ENCODE peak calls at places on chromosomes 13 and 19, in ten cellular contexts. L is coronary artery; Y is GM12865; D is psoas muscle; E is AG10803; W is fibroblast of the aortic adventitia; C is CD8-positive, alpha-beta T cell; P is body of pancreas; R is HFF-Myc; M is A549. S is an unnamed sample.

GRCh38 chr19:33777351-33777750 is 19.3 kb upstream of the KCTD15 start:
- DNase-seq in P (no peak), D (no peak), E (no peak), C (no peak), Y (no peak), M (no peak), R (no peak), L (no peak), W (no peak), S (no peak)

GRCh38 chr19:5434351-5434917 is 20.8 kb upstream of the ZNRF4 start:
- DNase-seq in Y (no peak), E (no peak), C (no peak), M (no peak), W (peak), L (no peak), P (no peak), R (no peak), D (no peak), S (no peak)

GRCh38 chr13:103758222-103758621 is 692.0 kb upstream of the SLC10A2 start:
- DNase-seq in L (no peak), Y (no peak), R (no peak), E (no peak), P (no peak), C (no peak), W (no peak), D (no peak), M (no peak), S (no peak)

GRCh38 chr19:49875801-49876421 is 1.2 kb downstream of the AKT1S1 start:
- DNase-seq in D (peak), E (peak), C (peak), P (no peak), W (peak), Y (peak), R (no peak), L (no peak), M (no peak), S (no peak)

GRCh38 chr13:22517544-22517943 is 663.2 kb upstream of the SGCG start:
- DNase-seq in D (no peak), E (no peak), W (no peak), Y (no peak), R (no peak), M (no peak), L (no peak), C (no peak), P (no peak), S (no peak)

GRCh38 chr13:30119476-30119875 is 187.9 kb downstream of the KATNAL1 start:
- DNase-seq in Y (peak), D (no peak), C (peak), R (peak), P (no peak), E (peak), M (no peak), W (peak), L (no peak), S (peak)

GRCh38 chr13:101746513-101746912 is 294.0 kb downstream of the ITGBL1 start:
- DNase-seq in W (no peak), L (no peak), P (no peak), R (no peak), E (no peak), Y (no peak), D (no peak), M (no peak), C (no peak), S (no peak)

GRCh38 chr19:34232566-34233481 is 21.5 kb upstream of the GARRE1 start:
- DNase-seq in R (peak), D (peak), Y (peak), L (no peak), C (no peak), P (peak), M (peak), E (peak), W (peak), S (peak)

GRCh38 chr19:29510701-29511265 is 15.0 kb upstream of the VSTM2B start:
- DNase-seq in M (no peak), R (no peak), D (no peak), E (no peak), Y (no peak), P (no peak), W (no peak), L (no peak), C (no peak), S (no peak)

GRCh38 chr19:8494158-8494557 is 8.3 kb downstream of the PRAM1 start:
- DNase-seq in W (no peak), Y (no peak), P (no peak), E (no peak), D (no peak), C (no peak), M (no peak), L (no peak), R (no peak), S (no peak)

GRCh38 chr13:23701646-23702045 is 131.4 kb downstream of the TNFRSF19 start:
- DNase-seq in M (no peak), C (no peak), E (peak), D (peak), P (peak), W (peak), L (peak), R (no peak), Y (no peak), S (peak)

DNA sequence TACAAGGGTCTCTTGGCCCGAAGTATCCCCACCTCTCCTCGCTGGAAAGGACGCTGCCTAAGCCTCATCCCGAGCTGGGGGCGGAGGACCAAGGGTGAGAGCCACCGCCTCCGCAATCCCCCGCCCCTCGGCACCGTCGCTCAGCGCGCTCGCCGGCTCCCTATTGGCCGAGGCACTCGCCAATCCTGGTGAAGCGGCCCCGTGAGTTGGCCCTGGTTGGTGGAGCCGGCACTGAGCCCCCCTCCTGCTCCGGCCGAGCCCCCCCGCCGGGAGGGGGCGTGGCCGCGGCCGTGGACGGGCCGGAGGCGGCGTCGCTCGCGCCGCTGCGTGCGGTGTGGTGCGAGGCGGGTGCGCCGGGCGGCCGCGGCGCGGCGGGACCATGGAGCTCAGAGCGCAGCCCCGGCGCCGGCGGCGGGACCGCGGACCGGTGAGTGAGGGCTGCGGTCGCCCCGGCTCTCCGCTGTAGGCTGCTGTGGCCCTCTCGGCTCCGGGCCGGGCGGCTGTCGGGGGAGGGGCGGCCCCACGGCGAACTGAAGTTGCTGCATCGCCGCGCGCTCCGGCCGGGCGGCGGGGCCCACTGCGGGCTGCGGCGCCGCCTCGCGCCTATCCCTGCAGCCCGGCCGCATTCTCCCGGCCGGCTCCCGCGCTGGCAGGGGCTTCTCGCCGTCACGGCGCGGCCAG is at the start of gene WASF3:
- DNase-seq in C (peak), E (peak), M (peak), Y (peak), P (peak), D (peak), L (peak), W (peak), R (peak), S (peak)
- H3K4me3 ChIP-seq in C (no peak), E (peak), M (peak), Y (no peak), P (peak), D (peak), L (peak), W (peak), R (peak), S (peak)

DNA sequence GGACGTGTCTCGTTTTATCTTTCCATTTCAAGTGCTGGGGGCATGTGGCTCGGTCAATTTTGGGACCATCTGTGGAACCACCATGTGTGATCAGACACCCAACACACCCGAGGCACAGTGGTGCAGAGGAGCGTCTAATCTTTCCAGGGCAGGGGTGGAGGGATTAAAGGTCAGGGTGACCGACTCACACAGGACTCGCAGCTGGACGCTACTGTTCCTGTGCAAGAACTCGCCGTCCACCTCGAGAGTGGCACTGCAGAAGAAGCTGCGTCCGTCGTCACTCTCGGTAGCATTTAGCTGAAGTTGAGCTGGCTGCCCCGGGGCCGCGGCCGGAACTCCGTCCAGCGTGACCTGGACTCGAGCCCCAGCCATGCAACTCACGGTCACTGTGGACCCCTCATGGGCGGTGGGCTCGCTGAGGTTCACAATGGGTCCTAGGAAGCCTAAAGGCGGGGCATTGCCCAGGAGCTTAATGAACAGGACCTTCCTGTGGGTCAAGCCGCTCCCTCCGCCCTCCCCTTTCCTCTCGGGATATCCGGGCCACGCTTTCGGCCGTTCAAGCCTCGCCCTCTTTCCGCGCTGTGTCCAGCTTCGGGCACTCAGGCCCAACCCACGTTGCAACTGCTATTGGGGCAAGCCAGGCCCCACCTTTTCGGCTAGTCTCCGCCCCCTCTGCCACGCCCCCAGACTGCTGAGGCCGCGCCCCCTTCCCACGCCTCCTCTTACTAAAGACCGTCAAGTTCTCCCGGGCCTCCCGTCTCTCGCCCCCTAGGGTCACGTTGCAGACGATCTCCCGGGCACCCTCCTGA is 1.2 kb upstream of the RAVER1 start:
- DNase-seq in M (peak), R (peak), D (peak), Y (peak), C (no peak), E (peak), W (peak), L (peak), P (peak), S (peak)
- TF ChIP-seq CTCF in M (no peak), R (no peak), D (no peak), Y (no peak), C (no peak), E (peak), W (peak), L (no peak), P (no peak), S (peak)

DNA sequence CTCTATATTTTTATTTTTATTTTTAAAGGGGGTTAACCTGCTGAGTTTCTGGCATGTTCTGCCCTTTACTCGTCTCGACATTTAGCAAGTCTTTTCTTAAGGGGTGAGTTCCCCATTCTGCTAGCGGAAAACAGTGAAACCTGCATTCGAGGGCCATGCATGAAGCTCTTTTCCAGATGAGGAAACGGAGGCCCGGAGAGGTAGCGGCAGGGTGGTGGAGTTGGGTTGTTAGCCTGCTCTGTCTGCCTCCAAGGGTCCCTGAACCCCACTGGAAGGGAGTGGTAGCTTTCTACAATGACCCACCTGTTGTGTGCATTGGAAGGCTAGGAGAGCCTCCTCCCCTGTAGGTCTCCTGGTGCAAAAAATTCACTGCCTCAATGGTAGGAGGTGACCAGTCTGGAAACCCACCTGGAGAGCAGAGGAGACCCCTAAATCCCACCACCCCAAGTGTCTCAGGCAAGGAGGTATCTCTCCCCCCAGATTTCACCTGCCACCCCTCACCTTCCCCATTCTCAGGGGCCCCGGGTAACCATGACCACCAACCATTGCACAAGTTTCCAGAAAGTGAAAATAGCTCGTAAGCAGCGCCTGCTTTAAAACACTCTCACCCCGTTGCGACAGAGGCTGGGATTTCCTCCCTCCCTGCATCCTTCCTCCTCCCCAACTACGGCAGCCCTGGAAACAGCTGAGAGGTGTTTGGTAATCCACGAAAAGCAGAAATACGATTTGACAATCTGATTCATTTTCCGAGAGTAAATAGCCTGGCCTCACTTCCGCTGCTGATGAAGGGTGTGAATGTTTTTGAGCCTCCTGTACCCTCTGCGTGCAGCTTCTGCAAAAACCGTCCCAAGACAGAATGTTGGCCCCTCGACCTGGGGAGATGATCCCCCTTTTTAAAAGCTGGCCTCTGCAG is 3.5 kb downstream of the KLF2 start:
- DNase-seq in E (peak), M (peak), C (peak), W (peak), R (no peak), P (peak), Y (peak), D (peak), L (peak), S (peak)
- H3K4me3 ChIP-seq in E (peak), M (no peak), C (peak), W (peak), R (no peak), P (no peak), Y (peak), D (peak), L (peak), S (no peak)

GRCh38 chr19:53131732-53132131 is 978 bp downstream of the ZNF415 start:
- DNase-seq in P (no peak), M (no peak), L (no peak), R (no peak), D (no peak), E (no peak), Y (no peak), W (no peak), C (no peak), S (no peak)
- TF ChIP-seq CTCF in P (no peak), M (no peak), L (no peak), R (no peak), D (no peak), E (no peak), Y (no peak), W (no peak), C (no peak), S (no peak)

DNA sequence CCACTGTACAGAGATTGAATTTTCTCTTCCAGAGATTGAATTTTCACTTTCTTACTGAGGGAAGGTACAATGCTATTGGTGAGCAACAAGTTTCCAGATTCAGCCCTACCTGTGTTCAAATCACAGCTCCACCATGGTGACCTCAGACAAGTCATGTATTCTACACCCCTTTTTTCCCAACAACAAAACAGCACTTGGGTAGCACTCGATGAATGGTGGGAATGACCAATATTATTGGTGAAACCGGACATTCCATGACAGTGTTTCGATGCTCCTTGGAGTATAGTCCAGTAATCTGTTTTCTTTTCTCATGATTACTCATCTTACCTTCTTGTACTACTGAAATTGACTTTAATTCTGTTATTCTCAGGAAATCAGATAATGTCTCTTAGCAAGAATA is 266.2 kb upstream of the SOX21 start:
- DNase-seq in P (no peak), R (no peak), M (no peak), L (no peak), D (no peak), E (no peak), C (no peak), W (no peak), Y (no peak), S (peak)
- H3K4me3 ChIP-seq in P (no peak), R (no peak), M (no peak), L (no peak), D (no peak), E (no peak), C (no peak), W (no peak), Y (no peak), S (no peak)

GRCh38 chr19:48533770-48534169 is 18.2 kb upstream of the SULT2B1 start:
- DNase-seq in C (no peak), Y (no peak), R (no peak), L (no peak), W (no peak), P (no peak), E (no peak), M (no peak), D (no peak), S (peak)
- TF ChIP-seq CTCF in C (no peak), Y (no peak), R (no peak), L (no peak), W (no peak), P (no peak), E (no peak), M (no peak), D (no peak), S (no peak)

GRCh38 chr19:41478171-41478570 is 35.2 kb downstream of the ERICH4 start:
- DNase-seq in D (no peak), R (no peak), M (no peak), C (no peak), Y (no peak), P (no peak), L (no peak), W (no peak), E (no peak), S (no peak)

GRCh38 chr19:41480336-41480735 is 37.4 kb downstream of the ERICH4 start:
- DNase-seq in W (no peak), C (no peak), D (no peak), R (no peak), M (no peak), L (no peak), Y (no peak), P (no peak), E (no peak), S (no peak)

GRCh38 chr19:41476583-41476982 is 33.6 kb downstream of the ERICH4 start:
- DNase-seq in L (no peak), C (no peak), P (no peak), E (no peak), D (no peak), Y (peak), M (no peak), R (no peak), W (no peak), S (no peak)

GRCh38 chr19:41478875-41479756 is 36.2 kb downstream of the ERICH4 start:
- DNase-seq in P (no peak), C (no peak), L (no peak), D (no peak), W (peak), R (no peak), M (no peak), Y (no peak), E (no peak), S (no peak)

GRCh38 chr19:41479757-41480191 is 36.8 kb downstream of the ERICH4 start:
- DNase-seq in M (peak), P (peak), L (no peak), W (no peak), Y (peak), R (no peak), D (peak), E (no peak), C (no peak), S (peak)
- H3K4me3 ChIP-seq in M (no peak), P (no peak), L (no peak), W (no peak), Y (no peak), R (no peak), D (no peak), E (no peak), C (no peak), S (no peak)

DNA sequence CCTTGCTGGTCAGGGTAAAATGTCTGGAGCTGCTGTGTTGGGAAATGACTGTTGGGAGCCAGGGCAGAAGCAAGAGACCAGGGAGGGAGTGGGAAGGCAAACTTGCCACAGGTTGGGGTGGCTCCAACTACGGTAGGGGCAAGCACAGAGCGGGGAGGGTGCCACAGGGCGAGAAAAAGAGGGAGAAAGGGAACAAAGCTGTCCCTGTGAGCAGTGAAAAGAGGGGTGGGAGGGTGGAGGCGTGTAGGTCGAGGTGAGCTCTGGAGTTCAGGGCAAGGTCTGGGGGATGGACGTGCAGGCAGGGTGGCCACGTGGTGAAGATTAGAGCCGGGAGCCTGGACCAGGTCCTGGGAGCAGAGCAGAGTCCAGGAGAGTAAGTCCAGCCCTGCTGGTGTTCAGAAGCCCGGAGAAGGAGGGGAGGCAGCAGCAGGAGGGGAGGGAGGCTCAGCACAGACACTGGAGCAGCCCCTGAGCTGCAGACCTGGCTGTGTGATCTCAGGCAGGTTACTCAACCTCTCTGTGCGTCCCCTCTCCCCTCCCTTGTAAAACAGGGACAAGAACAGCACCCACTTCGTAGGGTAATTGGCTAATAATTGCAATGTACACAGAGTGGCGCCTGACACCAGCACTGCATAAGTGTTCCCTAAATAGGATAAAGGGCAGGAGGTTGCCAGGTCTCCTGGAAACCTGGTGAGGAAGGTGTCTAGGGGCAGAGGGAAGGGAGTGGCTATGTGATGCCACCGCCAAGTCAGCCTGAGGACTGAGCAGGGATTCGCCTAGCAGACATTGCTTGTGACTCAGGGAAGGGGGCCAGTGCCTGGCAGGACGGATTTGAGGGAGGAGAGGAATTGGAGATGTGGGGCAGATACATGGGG is 3.2 kb upstream of the POLR2E start:
- DNase-seq in R (no peak), D (no peak), W (peak), E (peak), L (no peak), P (no peak), M (peak), Y (no peak), C (no peak), S (peak)
- TF ChIP-seq CTCF in R (no peak), D (no peak), W (no peak), E (no peak), L (no peak), P (no peak), M (no peak), Y (no peak), C (no peak), S (no peak)

GRCh38 chr19:47745010-47745901 is at the start of gene NOP53:
- DNase-seq in L (peak), Y (peak), P (peak), D (peak), E (peak), W (peak), M (peak), C (peak), R (peak), S (peak)
- H3K4me3 ChIP-seq in L (peak), Y (peak), P (peak), D (peak), E (peak), W (peak), M (peak), C (peak), R (peak), S (peak)

S was measured in fibroblast of mammary gland.